ENCODE peak calls at places on chromosome 19, in six cellular contexts. Z, V, Y, O, E and F are unnamed samples.

GRCh38 chr19:50492303-50493052 is 15.8 kb upstream of the GARIN5A start:
- DNase-seq in Z (no peak), V (no peak), Y (no peak), O (no peak), E (no peak), F (no peak)

GRCh38 chr19:45254044-45254531 is 3.0 kb downstream of the MARK4 start:
- DNase-seq in Z (no peak), V (no peak), Y (no peak), O (no peak), E (no peak), F (no peak)

GRCh38 chr19:10010247-10010691 is at the start of gene COL5A3:
- DNase-seq in Z (peak; percentile 32), V (no peak), Y (no peak), O (peak; percentile 83), E (no peak), F (no peak)

GRCh38 chr19:2072757-2073551 is 21.9 kb upstream of the MKNK2 start:
- DNase-seq in Z (no peak), V (no peak), Y (no peak), O (no peak), E (no peak), F (no peak)

GRCh38 chr19:39430675-39431593 is 4.8 kb downstream of the RPS16 start:
- DNase-seq in Z (no peak), V (peak; percentile 29), Y (peak; percentile 20), O (peak; percentile 81), E (no peak), F (peak; percentile 74)

GRCh38 chr19:28140201-28140600 is 1072.8 kb downstream of the UQCRFS1 start:
- DNase-seq in Z (no peak), V (no peak), Y (no peak), O (no peak), E (no peak), F (no peak)

GRCh38 chr19:3046621-3047306 is 15.5 kb downstream of the TLE5 start:
- DNase-seq in Z (no peak), V (no peak), Y (no peak), O (no peak), E (no peak), F (no peak)

GRCh38 chr19:2988568-2988967 is 11.2 kb downstream of the TLE6 start:
- DNase-seq in Z (no peak), V (no peak), Y (no peak), O (no peak), E (no peak), F (no peak)

GRCh38 chr19:40497214-40497613 is 30.4 kb downstream of the SPTBN4 start:
- DNase-seq in Z (no peak), V (no peak), Y (no peak), O (no peak), E (no peak), F (no peak)